ENCODE peak calls at places on chromosome 12, in five cellular contexts. One of them, this sample, is unnamed. For H3K4me1, the result is how much of the 10 kb centered on the place peaks cover.

GRCh38 chr12:16148938-16149337 is 128.5 kb downstream of the SLC15A5 start:
- DNase-seq in A549: no peak
- DNase-seq in cardiac muscle cell: no peak
- DNase-seq in tibial nerve: no peak
- DNase-seq in HepG2: no peak
- DNase-seq in this sample: no peak

GRCh38 chr12:96198970-96199369 is 4.8 kb downstream of the ELK3 start:
- DNase-seq in HepG2: no peak
- DNase-seq in cardiac muscle cell: no peak
- DNase-seq in tibial nerve: no peak
- DNase-seq in A549: no peak
- DNase-seq in this sample: no peak

GRCh38 chr12:98594050-98594853 is 766 bp downstream of the SLC25A3 start:
- DNase-seq in A549: no peak
- DNase-seq in cardiac muscle cell: peak
- DNase-seq in tibial nerve: peak
- DNase-seq in HepG2: no peak
- DNase-seq in this sample: peak

GRCh38 chr12:100868487-100868886 is 73.9 kb downstream of the ANO4 start:
- DNase-seq in cardiac muscle cell: no peak
- DNase-seq in tibial nerve: no peak
- DNase-seq in A549: no peak
- DNase-seq in HepG2: no peak
- DNase-seq in this sample: no peak

GRCh38 chr12:106106892-106107291 is 31.9 kb downstream of the NUAK1 start:
- DNase-seq in A549: no peak
- DNase-seq in HepG2: no peak
- DNase-seq in cardiac muscle cell: no peak
- DNase-seq in tibial nerve: no peak
- DNase-seq in this sample: no peak

GRCh38 chr12:26119391-26119981 is 5.4 kb downstream of the BHLHE41 start:
- DNase-seq in A549: peak
- DNase-seq in tibial nerve: peak
- DNase-seq in cardiac muscle cell: peak
- DNase-seq in HepG2: peak
- DNase-seq in this sample: no peak

GRCh38 chr12:31967569-31967968 is 8.4 kb downstream of the RESF1 start:
- DNase-seq in cardiac muscle cell: no peak
- DNase-seq in HepG2: no peak
- DNase-seq in tibial nerve: no peak
- DNase-seq in A549: no peak
- DNase-seq in this sample: peak

GRCh38 chr12:79691299-79692248 is 810 bp upstream of the PAWR start:
- DNase-seq in A549: peak
- DNase-seq in tibial nerve: peak
- DNase-seq in cardiac muscle cell: peak
- DNase-seq in HepG2: peak
- DNase-seq in this sample: no peak

GRCh38 chr12:112901271-112901670 is 5.5 kb upstream of the OAS1 start:
- DNase-seq in cardiac muscle cell: no peak
- DNase-seq in tibial nerve: no peak
- DNase-seq in A549: no peak
- DNase-seq in HepG2: no peak
- DNase-seq in this sample: no peak

GRCh38 chr12:20030847-20031246 is 337.5 kb upstream of the PDE3A start:
- DNase-seq in cardiac muscle cell: no peak
- DNase-seq in tibial nerve: no peak
- DNase-seq in A549: no peak
- DNase-seq in HepG2: no peak
- DNase-seq in this sample: peak

GRCh38 chr12:124563809-124564208 is 3.6 kb downstream of the NCOR2 start:
- DNase-seq in cardiac muscle cell: no peak
- DNase-seq in HepG2: no peak
- DNase-seq in A549: no peak
- DNase-seq in tibial nerve: no peak
- DNase-seq in this sample: no peak
- H3K27ac ChIP-seq in cardiac muscle cell: peak
- H3K27ac ChIP-seq in HepG2: no peak
- H3K27ac ChIP-seq in A549: no peak
- H3K27ac ChIP-seq in tibial nerve: no peak
- H3K27ac ChIP-seq in this sample: peak

DNA sequence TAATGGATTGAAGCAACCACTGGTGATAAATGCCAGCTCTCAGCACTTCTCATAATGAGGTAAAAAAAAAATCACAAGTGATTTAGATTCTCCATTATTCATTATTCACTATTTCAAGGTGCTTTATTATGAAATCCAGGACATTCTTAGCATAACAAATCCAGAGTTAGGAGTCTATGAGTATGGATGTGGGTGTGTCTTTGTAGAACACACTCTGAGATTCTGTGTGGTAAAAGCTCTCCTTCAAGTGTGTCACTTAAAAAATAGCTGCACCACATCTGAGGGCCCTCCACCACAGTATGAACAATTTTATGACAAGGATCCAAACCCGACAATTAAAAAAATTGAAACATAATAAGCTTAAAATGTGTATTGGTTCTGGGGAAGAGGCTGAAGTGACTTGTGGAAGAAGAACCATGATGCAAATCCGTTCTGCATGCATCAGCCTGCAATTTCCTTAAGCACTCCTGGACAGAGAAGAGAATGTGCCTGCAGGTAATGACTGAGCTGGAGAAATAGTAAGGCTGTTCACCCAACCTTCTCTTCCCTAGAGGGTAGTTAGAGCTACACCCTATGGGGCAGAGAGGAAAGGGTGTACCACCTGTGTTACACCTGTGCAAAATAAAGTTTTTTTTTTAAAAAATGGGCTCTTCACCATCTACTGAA is 488.5 kb upstream of the MGAT4C start:
- DNase-seq in cardiac muscle cell: no peak
- DNase-seq in HepG2: no peak
- DNase-seq in A549: no peak
- DNase-seq in tibial nerve: no peak
- DNase-seq in this sample: no peak
- H3K4me1 ChIP-seq in cardiac muscle cell: under half
- H3K4me1 ChIP-seq in HepG2: under half
- H3K4me1 ChIP-seq in A549: under half
- H3K4me1 ChIP-seq in tibial nerve: under half
- H3K4me1 ChIP-seq in this sample: under half

DNA sequence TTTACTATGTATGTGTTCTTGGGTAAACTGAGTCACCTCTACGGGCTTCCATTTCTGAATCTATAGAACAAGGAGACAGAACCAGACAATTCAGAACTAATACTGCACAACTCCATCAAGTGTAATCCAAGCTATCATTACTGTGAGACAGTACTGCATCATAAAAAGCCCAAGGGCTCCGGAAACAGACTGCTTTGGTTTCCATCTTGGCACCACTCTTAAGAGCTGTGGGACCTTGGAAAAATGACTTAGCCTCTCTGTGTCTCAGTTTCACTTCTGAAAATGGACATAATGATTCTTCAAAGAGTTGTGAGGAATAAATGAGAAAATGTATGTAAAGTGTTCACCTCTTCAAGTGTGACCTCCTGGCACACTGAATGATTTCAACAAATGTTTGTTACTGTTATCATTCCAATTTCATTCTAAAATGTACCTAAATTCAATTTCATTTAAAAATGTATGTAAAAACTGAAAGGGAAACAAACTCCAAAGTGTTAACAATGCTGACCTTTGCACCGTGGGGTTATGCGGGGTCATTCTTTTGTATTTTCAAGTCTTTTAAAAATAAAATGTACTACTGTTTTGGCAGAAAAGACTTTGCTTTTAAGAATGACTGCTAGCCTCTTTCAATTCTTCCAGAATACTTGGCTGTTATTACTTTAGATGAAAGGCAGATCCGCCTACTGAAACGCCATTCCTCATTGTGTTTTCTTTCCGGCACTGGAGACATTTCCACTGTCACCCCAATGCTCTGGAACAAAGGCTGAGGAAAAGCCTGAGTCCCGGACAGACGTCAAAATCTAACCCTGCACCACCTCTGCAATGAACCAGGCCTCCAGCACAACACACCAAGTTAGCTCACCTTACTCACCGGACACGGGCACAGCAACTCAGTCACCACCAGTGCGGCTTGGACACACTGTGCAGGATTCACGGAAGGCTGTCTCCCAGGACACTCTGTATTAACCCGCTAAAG is 62.8 kb downstream of the TMCC3 start:
- DNase-seq in A549: no peak
- DNase-seq in HepG2: no peak
- DNase-seq in tibial nerve: no peak
- DNase-seq in cardiac muscle cell: no peak
- DNase-seq in this sample: no peak
- H3K27ac ChIP-seq in A549: no peak
- H3K27ac ChIP-seq in HepG2: no peak
- H3K27ac ChIP-seq in tibial nerve: no peak
- H3K27ac ChIP-seq in cardiac muscle cell: no peak
- H3K27ac ChIP-seq in this sample: no peak

GRCh38 chr12:122079532-122080081 is 1.1 kb downstream of the MLXIP start:
- DNase-seq in A549: no peak
- DNase-seq in cardiac muscle cell: no peak
- DNase-seq in HepG2: no peak
- DNase-seq in tibial nerve: no peak
- DNase-seq in this sample: peak
- H3K4me1 ChIP-seq in A549: under half
- H3K4me1 ChIP-seq in cardiac muscle cell: under half
- H3K4me1 ChIP-seq in HepG2: half or more
- H3K4me1 ChIP-seq in tibial nerve: under half
- H3K4me1 ChIP-seq in this sample: under half

This sample was measured in pancreas.